ENCODE peak calls at places on chromosomes 7 and 10, in nine cellular contexts. H is heart left ventricle, U is brain microvascular endothelial cell, Z is IMR-90, P is breast epithelium, O is lung, W is GM23338, R is esophagus squamous epithelium, J is lower lobe of right lung. K is an unnamed sample.

GRCh38 chr10:114779803-114780609 is 41.6 kb upstream of the FHIP2A start:
- DNase-seq in H (no peak), U (peak; percentile 72), Z (peak; percentile 92), P (no peak), O (no peak), W (no peak), R (no peak), J (no peak), K (no peak)

GRCh38 chr7:22109761-22110160 is 164.1 kb upstream of the CDCA7L start:
- DNase-seq in H (no peak), U (peak; percentile 9), Z (peak; percentile 37), P (no peak), O (peak; percentile 57), W (peak; percentile 82), R (no peak), J (peak; percentile 56), K (no peak)

GRCh38 chr7:111735661-111736323 is 173.5 kb upstream of the IMMP2L start:
- DNase-seq in H (peak; percentile 40), U (peak; percentile 62), Z (peak; percentile 77), P (no peak), O (no peak), W (peak; percentile 87), R (no peak), J (no peak), K (no peak)

GRCh38 chr10:95987685-95988426 is 55.5 kb upstream of the CCNJ start:
- DNase-seq in H (no peak), U (no peak), Z (no peak), P (no peak), O (no peak), W (no peak), R (no peak), J (no peak), K (no peak)

GRCh38 chr7:131882321-131882720 is 325.9 kb upstream of the PODXL start:
- DNase-seq in H (no peak), U (no peak), Z (no peak), P (no peak), O (no peak), W (peak; percentile 10), R (no peak), J (no peak), K (no peak)

GRCh38 chr10:88117869-88118632 is 254.6 kb downstream of the PTEN start:
- DNase-seq in H (no peak), U (no peak), Z (no peak), P (no peak), O (no peak), W (peak; percentile 53), R (no peak), J (no peak), K (no peak)

GRCh38 chr10:29820890-29821398 is 186.2 kb upstream of the SVIL start:
- DNase-seq in H (no peak), U (no peak), Z (no peak), P (no peak), O (no peak), W (no peak), R (no peak), J (no peak), K (no peak)

GRCh38 chr7:42691030-42691639 is 220.7 kb downstream of the C7orf25 start:
- DNase-seq in H (no peak), U (peak; percentile 55), Z (peak; percentile 39), P (no peak), O (no peak), W (peak; percentile 81), R (no peak), J (no peak), K (no peak)

GRCh38 chr10:48205918-48206317 is 68.6 kb downstream of the FRMPD2 start:
- DNase-seq in H (no peak), U (no peak), Z (no peak), P (no peak), O (no peak), W (no peak), R (no peak), J (no peak), K (no peak)

GRCh38 chr10:72087969-72088878 is at the start of gene SPOCK2:
- DNase-seq in H (no peak), U (no peak), Z (no peak), P (no peak), O (no peak), W (peak; percentile 64), R (no peak), J (peak; percentile 61), K (no peak)

GRCh38 chr7:43489257-43489656 is 93.7 kb upstream of the STK17A start:
- DNase-seq in H (no peak), U (no peak), Z (no peak), P (no peak), O (no peak), W (no peak), R (no peak), J (no peak), K (no peak)

GRCh38 chr10:132551093-132551807 is 13.7 kb downstream of the INPP5A start:
- DNase-seq in H (no peak), U (no peak), Z (no peak), P (no peak), O (no peak), W (no peak), R (no peak), J (no peak), K (no peak)

GRCh38 chr10:104835422-104835821 is 194.3 kb downstream of the SORCS3 start:
- DNase-seq in H (no peak), U (no peak), Z (no peak), P (no peak), O (no peak), W (no peak), R (no peak), J (no peak), K (no peak)

GRCh38 chr7:134318443-134318842 is 1.7 kb upstream of the SLC35B4 start:
- DNase-seq in H (no peak), U (no peak), Z (no peak), P (no peak), O (no peak), W (no peak), R (no peak), J (no peak), K (no peak)

GRCh38 chr7:134313543-134313942 is 3.2 kb downstream of the SLC35B4 start:
- DNase-seq in H (no peak), U (no peak), Z (no peak), P (no peak), O (no peak), W (no peak), R (no peak), J (no peak), K (no peak)

GRCh38 chr7:134315679-134316538 is 821 bp downstream of the SLC35B4 start:
- DNase-seq in H (no peak), U (peak; percentile 25), Z (peak; percentile 16), P (no peak), O (peak; percentile 30), W (peak; percentile 60), R (no peak), J (no peak), K (no peak)

GRCh38 chr7:134317434-134317833 is 704 bp upstream of the SLC35B4 start:
- DNase-seq in H (no peak), U (no peak), Z (no peak), P (no peak), O (no peak), W (no peak), R (no peak), J (no peak), K (no peak)

DNA sequence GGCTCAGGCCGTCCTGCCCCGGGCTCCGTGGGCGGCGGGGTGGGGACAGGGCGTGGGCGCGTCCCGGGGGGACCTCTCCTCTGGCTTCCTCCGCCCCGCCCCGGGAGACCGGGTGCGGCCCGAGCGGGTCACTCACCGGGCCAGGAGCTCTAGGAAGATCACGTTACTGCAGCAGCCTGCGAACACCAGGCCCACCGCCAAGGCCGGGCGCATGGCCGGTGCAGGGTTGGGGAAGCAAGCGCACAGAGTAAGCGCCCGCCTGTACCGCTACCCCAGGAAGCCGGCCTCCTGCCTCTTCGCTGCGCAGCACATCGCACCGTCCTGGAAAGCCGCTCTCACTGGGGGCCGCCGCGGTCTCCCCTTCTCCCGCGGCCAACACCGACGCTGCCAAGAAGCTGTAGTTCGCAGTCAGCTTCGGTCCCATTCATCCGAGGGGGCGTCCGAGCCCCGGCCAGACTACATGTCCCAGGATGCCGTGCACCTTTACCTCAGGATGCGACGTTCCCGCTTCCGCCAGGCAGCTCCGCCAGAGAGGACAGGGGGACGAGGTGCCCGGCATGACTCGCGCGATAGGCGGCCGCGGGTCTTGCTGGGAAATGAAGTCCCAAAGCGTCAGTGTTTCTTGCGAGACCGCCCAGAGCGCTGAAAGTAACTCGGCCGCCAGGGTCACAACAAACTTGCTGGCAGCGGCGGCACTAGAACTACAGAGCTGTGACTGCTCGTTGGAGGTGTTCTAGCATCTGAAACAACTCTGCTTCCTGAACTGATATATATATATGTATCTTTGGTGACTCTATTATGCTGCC is at the start of gene SLC35B4:
- DNase-seq in H (peak; percentile 97), U (peak; percentile 98), Z (peak; percentile 97), P (peak; percentile 93), O (peak; percentile 97), W (peak; percentile 99), R (peak; percentile 84), J (peak; percentile 99), K (peak; percentile 97)
- TF ChIP-seq CTCF in H (peak; percentile 19), U (peak; percentile 49), Z (peak; percentile 28), P (peak; percentile 40), O (peak; percentile 10), W (no peak), R (peak; percentile 16), J (peak; percentile 34), K (peak; percentile 23)

DNA sequence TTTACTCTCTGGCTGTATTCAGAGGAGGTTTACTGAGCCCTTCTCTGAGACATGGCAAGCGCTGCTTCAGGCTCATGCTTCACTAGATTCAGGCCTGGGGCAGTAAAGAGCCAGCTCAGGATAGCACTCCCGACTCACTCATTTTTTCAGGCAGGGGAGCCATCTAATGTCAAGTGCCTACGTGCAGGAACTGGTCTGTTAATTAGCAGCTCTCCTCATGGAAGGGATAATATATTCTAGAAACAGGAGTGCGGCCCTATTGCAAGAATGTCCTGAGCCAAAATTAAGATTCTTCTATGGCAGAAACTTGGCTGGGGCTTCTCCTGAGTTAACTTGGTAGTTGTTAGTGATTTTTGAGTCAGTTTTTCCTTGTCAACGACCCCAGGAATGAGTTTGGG is 111.3 kb downstream of the EGFR start:
- DNase-seq in H (no peak), U (no peak), Z (peak; percentile 41), P (no peak), O (no peak), W (no peak), R (no peak), J (no peak), K (no peak)
- TF ChIP-seq CTCF in H (no peak), U (no peak), Z (no peak), P (no peak), O (no peak), W (no peak), R (no peak), J (no peak), K (no peak)

GRCh38 chr7:98137134-98137825 is 30.6 kb downstream of the LMTK2 start:
- DNase-seq in H (no peak), U (no peak), Z (no peak), P (no peak), O (no peak), W (no peak), R (no peak), J (no peak), K (no peak)
- TF ChIP-seq CTCF in H (no peak), U (no peak), Z (no peak), P (no peak), O (no peak), W (no peak), R (no peak), J (no peak), K (no peak)

DNA sequence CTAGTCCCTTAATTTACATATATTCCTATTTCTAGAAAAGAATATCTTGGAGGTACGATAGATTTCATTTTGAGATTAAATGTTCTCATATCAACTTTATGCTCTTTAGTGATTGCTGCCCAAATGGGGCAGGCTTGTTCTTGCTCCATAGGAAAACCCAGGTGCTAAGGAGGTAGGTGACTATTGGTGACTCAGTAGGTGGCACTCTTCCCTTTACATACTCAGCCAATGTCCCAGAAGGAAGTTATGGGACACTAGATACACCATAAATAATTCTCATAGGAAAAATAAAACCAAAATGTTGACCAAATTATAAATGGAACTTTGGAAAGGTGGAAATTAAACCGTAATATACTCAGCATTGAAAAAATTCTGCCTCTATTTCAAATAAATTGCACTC is 4.0 kb downstream of the SKAP2 start:
- DNase-seq in H (no peak), U (no peak), Z (no peak), P (no peak), O (no peak), W (peak; percentile 37), R (no peak), J (no peak), K (no peak)
- TF ChIP-seq CTCF in H (no peak), U (no peak), Z (no peak), P (peak; percentile 18), O (no peak), W (peak; percentile 50), R (no peak), J (no peak), K (no peak)